ENCODE peak calls at places on chromosomes 13 and 19, in seven cellular contexts. One of them, this sample, is unnamed.

GRCh38 chr19:1189419-1189818 is 15.4 kb upstream of the SBNO2 start:
- DNase-seq in neuronal stem cell: no peak
- DNase-seq in H9: no peak
- DNase-seq in IMR-90: peak; percentile 35
- DNase-seq in mesenchymal stem cell: no peak
- DNase-seq in H1: no peak
- DNase-seq in mesendoderm: peak; percentile 89
- DNase-seq in this sample: no peak

GRCh38 chr19:28737021-28737525 is 475.9 kb downstream of the UQCRFS1 start:
- DNase-seq in neuronal stem cell: no peak
- DNase-seq in H9: no peak
- DNase-seq in IMR-90: peak; percentile 44
- DNase-seq in mesenchymal stem cell: peak; percentile 50
- DNase-seq in H1: no peak
- DNase-seq in mesendoderm: peak; percentile 32
- DNase-seq in this sample: peak; percentile 61

GRCh38 chr19:12733369-12733896 is 1.1 kb downstream of the TRIR start:
- DNase-seq in neuronal stem cell: peak; percentile 18
- DNase-seq in H9: no peak
- DNase-seq in IMR-90: peak; percentile 45
- DNase-seq in mesenchymal stem cell: peak; percentile 57
- DNase-seq in H1: no peak
- DNase-seq in mesendoderm: peak; percentile 63
- DNase-seq in this sample: peak; percentile 86

GRCh38 chr19:17405250-17406038 is at the start of gene BST2:
- DNase-seq in neuronal stem cell: no peak
- DNase-seq in H9: peak; percentile 64
- DNase-seq in IMR-90: peak; percentile 37
- DNase-seq in mesenchymal stem cell: peak; percentile 90
- DNase-seq in H1: no peak
- DNase-seq in mesendoderm: peak; percentile 52
- DNase-seq in this sample: peak; percentile 53

GRCh38 chr19:52734340-52734892 is 428 bp downstream of the ZNF611 start:
- DNase-seq in neuronal stem cell: peak; percentile 37
- DNase-seq in H9: no peak
- DNase-seq in IMR-90: no peak
- DNase-seq in mesenchymal stem cell: peak; percentile 35
- DNase-seq in H1: no peak
- DNase-seq in mesendoderm: no peak
- DNase-seq in this sample: no peak

GRCh38 chr13:95741584-95742563 is 64.9 kb downstream of the DNAJC3 start:
- DNase-seq in neuronal stem cell: no peak
- DNase-seq in H9: no peak
- DNase-seq in IMR-90: no peak
- DNase-seq in mesenchymal stem cell: no peak
- DNase-seq in H1: no peak
- DNase-seq in mesendoderm: no peak
- DNase-seq in this sample: no peak

GRCh38 chr13:75405976-75406703 is 75.8 kb downstream of the TBC1D4 start:
- DNase-seq in neuronal stem cell: peak; percentile 23
- DNase-seq in H9: no peak
- DNase-seq in IMR-90: no peak
- DNase-seq in mesenchymal stem cell: peak; percentile 61
- DNase-seq in H1: no peak
- DNase-seq in mesendoderm: no peak
- DNase-seq in this sample: no peak

GRCh38 chr13:29491248-29491647 is 104.2 kb downstream of the SLC7A1 start:
- DNase-seq in neuronal stem cell: no peak
- DNase-seq in H9: no peak
- DNase-seq in IMR-90: no peak
- DNase-seq in mesenchymal stem cell: no peak
- DNase-seq in H1: no peak
- DNase-seq in mesendoderm: no peak
- DNase-seq in this sample: no peak

GRCh38 chr19:28884786-28885476 is 328.0 kb downstream of the UQCRFS1 start:
- DNase-seq in neuronal stem cell: no peak
- DNase-seq in H9: no peak
- DNase-seq in IMR-90: no peak
- DNase-seq in mesenchymal stem cell: no peak
- DNase-seq in H1: no peak
- DNase-seq in mesendoderm: no peak
- DNase-seq in this sample: no peak

GRCh38 chr13:26942184-26942583 is 181.6 kb upstream of the GPR12 start:
- DNase-seq in neuronal stem cell: no peak
- DNase-seq in H9: no peak
- DNase-seq in IMR-90: no peak
- DNase-seq in mesenchymal stem cell: no peak
- DNase-seq in H1: no peak
- DNase-seq in mesendoderm: no peak
- DNase-seq in this sample: no peak

GRCh38 chr19:35178701-35179100 is 24.2 kb downstream of the FXYD5 start:
- DNase-seq in neuronal stem cell: no peak
- DNase-seq in H9: peak; percentile 7
- DNase-seq in IMR-90: no peak
- DNase-seq in mesenchymal stem cell: no peak
- DNase-seq in H1: no peak
- DNase-seq in mesendoderm: no peak
- DNase-seq in this sample: no peak

GRCh38 chr13:111639994-111640393 is 319.6 kb downstream of the TEX29 start:
- DNase-seq in neuronal stem cell: no peak
- DNase-seq in H9: peak; percentile 21
- DNase-seq in IMR-90: no peak
- DNase-seq in mesenchymal stem cell: no peak
- DNase-seq in H1: no peak
- DNase-seq in mesendoderm: no peak
- DNase-seq in this sample: no peak

GRCh38 chr19:51535535-51535934 is 4.1 kb upstream of the SIGLEC6 start:
- DNase-seq in neuronal stem cell: no peak
- DNase-seq in H9: no peak
- DNase-seq in IMR-90: no peak
- DNase-seq in mesenchymal stem cell: no peak
- DNase-seq in H1: no peak
- DNase-seq in mesendoderm: no peak
- DNase-seq in this sample: no peak

GRCh38 chr13:103288114-103288513 is 221.9 kb upstream of the SLC10A2 start:
- DNase-seq in neuronal stem cell: no peak
- DNase-seq in H9: no peak
- DNase-seq in IMR-90: no peak
- DNase-seq in mesenchymal stem cell: no peak
- DNase-seq in H1: no peak
- DNase-seq in mesendoderm: no peak
- DNase-seq in this sample: no peak

GRCh38 chr19:36115453-36116343 is at the start of gene TBCB:
- DNase-seq in neuronal stem cell: no peak
- DNase-seq in H9: no peak
- DNase-seq in IMR-90: peak; percentile 28
- DNase-seq in mesenchymal stem cell: peak; percentile 57
- DNase-seq in H1: no peak
- DNase-seq in mesendoderm: peak; percentile 61
- DNase-seq in this sample: no peak

GRCh38 chr19:56834564-56835375 is 5.8 kb downstream of the PEG3 start:
- DNase-seq in neuronal stem cell: no peak
- DNase-seq in H9: no peak
- DNase-seq in IMR-90: no peak
- DNase-seq in mesenchymal stem cell: no peak
- DNase-seq in H1: no peak
- DNase-seq in mesendoderm: no peak
- DNase-seq in this sample: no peak

GRCh38 chr19:2248136-2249009 is 750 bp upstream of the AMH start:
- DNase-seq in neuronal stem cell: no peak
- DNase-seq in H9: no peak
- DNase-seq in IMR-90: no peak
- DNase-seq in mesenchymal stem cell: no peak
- DNase-seq in H1: no peak
- DNase-seq in mesendoderm: no peak
- DNase-seq in this sample: no peak

GRCh38 chr19:2034729-2035589 is 16.1 kb downstream of the MKNK2 start:
- DNase-seq in neuronal stem cell: no peak
- DNase-seq in H9: peak; percentile 98
- DNase-seq in IMR-90: peak; percentile 8
- DNase-seq in mesenchymal stem cell: peak; percentile 28
- DNase-seq in H1: peak; percentile 85
- DNase-seq in mesendoderm: peak; percentile 86
- DNase-seq in this sample: peak; percentile 67

DNA sequence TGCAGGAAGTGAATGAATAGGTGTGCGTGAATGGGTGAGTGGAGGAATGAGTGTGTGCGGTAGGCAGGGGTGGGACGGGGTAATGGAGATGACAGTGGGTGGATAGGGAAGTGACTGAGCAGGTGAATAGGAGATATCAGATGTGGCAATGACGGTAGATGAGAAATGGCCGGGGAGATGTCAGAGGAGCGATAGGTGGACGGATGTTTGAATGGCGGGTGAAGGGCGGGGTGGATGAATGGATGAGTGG is 1.5 kb downstream of the TTC9B start:
- DNase-seq in neuronal stem cell: no peak
- DNase-seq in H9: no peak
- DNase-seq in IMR-90: no peak
- DNase-seq in mesenchymal stem cell: no peak
- DNase-seq in H1: no peak
- DNase-seq in mesendoderm: no peak
- DNase-seq in this sample: no peak
- H3K27me3 ChIP-seq in neuronal stem cell: peaks cover 6% of the 10 kb centered on the region
- H3K27me3 ChIP-seq in H9: no peaks in the 10 kb centered on the region
- H3K27me3 ChIP-seq in IMR-90: peaks cover 15% of the 10 kb centered on the region
- H3K27me3 ChIP-seq in mesenchymal stem cell: peaks cover 26% of the 10 kb centered on the region
- H3K27me3 ChIP-seq in H1: peaks cover 21% of the 10 kb centered on the region
- H3K27me3 ChIP-seq in mesendoderm: no peaks in the 10 kb centered on the region
- H3K27me3 ChIP-seq in this sample: peaks cover 23% of the 10 kb centered on the region

DNA sequence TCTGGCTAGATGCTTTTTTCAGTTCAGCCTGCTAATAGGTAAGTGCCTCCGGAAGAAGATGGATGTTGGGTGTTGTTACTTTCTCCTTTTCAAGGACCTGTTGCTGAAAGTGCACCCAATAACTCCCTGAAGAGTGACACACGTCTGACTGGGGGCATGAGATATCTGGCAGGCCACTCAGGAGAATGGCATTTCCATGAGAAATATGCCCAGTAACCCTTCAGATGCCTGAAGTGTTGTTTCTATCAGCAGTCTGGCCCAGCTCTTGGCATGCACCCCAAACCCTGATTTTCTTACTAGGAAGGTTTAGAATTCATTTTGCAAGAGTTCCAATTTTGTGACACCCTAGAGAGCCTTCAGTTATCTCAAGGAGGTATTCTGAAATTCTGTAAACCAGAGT is 71.5 kb downstream of the ARHGAP35 start:
- DNase-seq in neuronal stem cell: no peak
- DNase-seq in H9: no peak
- DNase-seq in IMR-90: peak; percentile 62
- DNase-seq in mesenchymal stem cell: peak; percentile 50
- DNase-seq in H1: no peak
- DNase-seq in mesendoderm: no peak
- DNase-seq in this sample: no peak
- H3K18ac ChIP-seq in neuronal stem cell: no peak overlapping the region
- H3K18ac ChIP-seq in H9: no peak overlapping the region
- H3K18ac ChIP-seq in IMR-90: no peak overlapping the region
- H3K18ac ChIP-seq in mesenchymal stem cell: peak overlapping the region; percentile 54
- H3K18ac ChIP-seq in H1: no peak overlapping the region
- H3K18ac ChIP-seq in mesendoderm: no peak overlapping the region
- H3K18ac ChIP-seq in this sample: no peak overlapping the region

DNA sequence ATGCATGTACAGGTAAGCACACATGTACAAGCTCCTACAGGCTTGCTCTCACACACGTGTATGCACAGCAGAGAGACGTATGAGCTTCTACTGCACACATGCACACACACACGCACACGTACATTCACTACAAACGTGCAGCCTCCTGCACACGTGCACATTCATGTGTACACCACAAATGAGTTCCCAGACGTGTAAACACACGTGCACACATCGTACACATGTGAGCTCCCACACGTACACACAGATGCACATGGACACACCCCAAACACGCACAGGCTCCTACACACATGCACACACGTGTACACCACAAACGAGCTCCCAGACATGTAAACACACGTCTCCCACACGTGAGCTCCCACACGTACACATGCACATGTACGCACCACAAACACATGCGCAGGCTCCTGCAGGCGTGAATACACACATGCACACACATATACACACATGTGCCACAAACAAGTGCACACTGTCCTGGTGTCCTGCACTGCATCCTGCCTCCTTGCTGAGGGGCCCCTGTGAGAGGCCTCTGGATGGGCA is 83.7 kb upstream of the MCF2L start:
- DNase-seq in neuronal stem cell: no peak
- DNase-seq in H9: no peak
- DNase-seq in IMR-90: no peak
- DNase-seq in mesenchymal stem cell: no peak
- DNase-seq in H1: no peak
- DNase-seq in mesendoderm: no peak
- DNase-seq in this sample: no peak
- H2BK5ac ChIP-seq in neuronal stem cell: no peak overlapping the region
- H2BK5ac ChIP-seq in H9: no peak overlapping the region
- H2BK5ac ChIP-seq in IMR-90: no peak overlapping the region
- H2BK5ac ChIP-seq in mesenchymal stem cell: no peak overlapping the region
- H2BK5ac ChIP-seq in H1: no peak overlapping the region
- H2BK5ac ChIP-seq in mesendoderm: no peak overlapping the region
- H2BK5ac ChIP-seq in this sample: no peak overlapping the region

DNA sequence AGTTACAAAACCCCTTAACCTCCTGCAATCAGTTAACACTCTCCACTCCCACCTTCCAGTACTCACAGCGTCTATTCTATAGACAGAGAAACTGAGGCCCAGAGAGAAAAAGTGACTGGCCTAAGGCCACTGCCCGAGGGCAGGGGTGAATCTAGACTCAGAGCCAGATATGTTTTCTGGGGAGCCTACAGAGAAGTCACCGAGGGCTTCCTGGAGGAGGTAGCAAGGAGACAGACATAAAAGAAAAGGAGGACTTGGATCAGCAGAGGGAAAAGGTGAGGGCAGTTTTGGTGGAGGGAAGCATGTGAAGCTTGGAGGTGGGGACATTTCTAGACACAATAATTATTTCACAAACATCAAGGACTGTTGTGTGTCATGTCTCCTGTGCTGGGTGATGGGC is 1.6 kb upstream of the COMP start:
- DNase-seq in neuronal stem cell: no peak
- DNase-seq in H9: no peak
- DNase-seq in IMR-90: no peak
- DNase-seq in mesenchymal stem cell: no peak
- DNase-seq in H1: no peak
- DNase-seq in mesendoderm: no peak
- DNase-seq in this sample: no peak
- H3K27me3 ChIP-seq in neuronal stem cell: peaks cover 32% of the 10 kb centered on the region
- H3K27me3 ChIP-seq in H9: peaks cover 71% of the 10 kb centered on the region
- H3K27me3 ChIP-seq in IMR-90: peaks cover 67% of the 10 kb centered on the region
- H3K27me3 ChIP-seq in mesenchymal stem cell: peaks cover 89% of the 10 kb centered on the region
- H3K27me3 ChIP-seq in H1: peaks cover 88% of the 10 kb centered on the region
- H3K27me3 ChIP-seq in mesendoderm: peaks cover 50% of the 10 kb centered on the region
- H3K27me3 ChIP-seq in this sample: peaks cover 48% of the 10 kb centered on the region

GRCh38 chr19:7161292-7161691 is 91.8 kb downstream of the ZNF557 start:
- DNase-seq in neuronal stem cell: no peak
- DNase-seq in H9: no peak
- DNase-seq in IMR-90: no peak
- DNase-seq in mesenchymal stem cell: no peak
- DNase-seq in H1: no peak
- DNase-seq in mesendoderm: no peak
- DNase-seq in this sample: no peak

GRCh38 chr19:7159105-7159933 is 89.8 kb downstream of the ZNF557 start:
- DNase-seq in neuronal stem cell: no peak
- DNase-seq in H9: no peak
- DNase-seq in IMR-90: peak; percentile 95
- DNase-seq in mesenchymal stem cell: peak; percentile 76
- DNase-seq in H1: no peak
- DNase-seq in mesendoderm: no peak
- DNase-seq in this sample: peak; percentile 37
- H3K18ac ChIP-seq in neuronal stem cell: no peak overlapping the region
- H3K18ac ChIP-seq in H9: no peak overlapping the region
- H3K18ac ChIP-seq in IMR-90: no peak overlapping the region
- H3K18ac ChIP-seq in mesenchymal stem cell: no peak overlapping the region
- H3K18ac ChIP-seq in H1: no peak overlapping the region
- H3K18ac ChIP-seq in mesendoderm: no peak overlapping the region
- H3K18ac ChIP-seq in this sample: no peak overlapping the region

This sample was measured in trophoblast cell.